ENCODE peak calls at places on chromosome 13, in four cellular contexts. U is tibial artery, D is fibroblast of pulmonary artery, H is astrocyte of the spinal cord. Q is an unnamed sample.

GRCh38 chr13:36904219-36904618 is 15.8 kb downstream of the SMAD9 start:
- DNase-seq in U (no peak), D (no peak), H (no peak), Q (no peak)

GRCh38 chr13:25253702-25254101 is 33.6 kb downstream of the MTMR6 start:
- DNase-seq in U (no peak), D (no peak), H (no peak), Q (peak)

GRCh38 chr13:30997697-30998547 is 65.5 kb downstream of the TEX26 start:
- DNase-seq in U (no peak), D (no peak), H (no peak), Q (no peak)

GRCh38 chr13:108962652-108963051 is 333.2 kb downstream of the MYO16 start:
- DNase-seq in U (no peak), D (peak), H (no peak), Q (no peak)

GRCh38 chr13:79404985-79405384 is 1.1 kb downstream of the RBM26 start:
- DNase-seq in U (no peak), D (no peak), H (no peak), Q (peak)

GRCh38 chr13:40064154-40064713 is 408.8 kb downstream of the COG6 start:
- DNase-seq in U (no peak), D (no peak), H (no peak), Q (no peak)

GRCh38 chr13:37747071-37747612 is 122.4 kb downstream of the TRPC4 start:
- DNase-seq in U (no peak), D (peak), H (peak), Q (peak)

GRCh38 chr13:74560325-74560724 is 426.1 kb upstream of the KLF12 start:
- DNase-seq in U (no peak), D (no peak), H (no peak), Q (no peak)

GRCh38 chr13:33147832-33148231 is 131.6 kb downstream of the KL start:
- DNase-seq in U (no peak), D (no peak), H (no peak), Q (no peak)

GRCh38 chr13:31349156-31349555 is 149.4 kb downstream of the B3GLCT start:
- DNase-seq in U (no peak), D (no peak), H (no peak), Q (no peak)

GRCh38 chr13:79440958-79441553 is 35.0 kb upstream of the RBM26 start:
- DNase-seq in U (no peak), D (no peak), H (no peak), Q (no peak)

GRCh38 chr13:95614641-95615245 is 29.8 kb downstream of the DZIP1 start:
- DNase-seq in U (no peak), D (no peak), H (no peak), Q (no peak)

GRCh38 chr13:26977541-26977940 is 194.1 kb downstream of the USP12 start:
- DNase-seq in U (no peak), D (peak), H (no peak), Q (no peak)

GRCh38 chr13:104571161-104571889 is 1505.1 kb upstream of the SLC10A2 start:
- DNase-seq in U (peak), D (peak), H (peak), Q (peak)

GRCh38 chr13:44765076-44765475 is 188.9 kb upstream of the TSC22D1 start:
- DNase-seq in U (no peak), D (no peak), H (no peak), Q (no peak)

GRCh38 chr13:68810660-68811059 is 1297.0 kb upstream of the ATXN8OS start:
- DNase-seq in U (no peak), D (no peak), H (no peak), Q (no peak)

GRCh38 chr13:89856512-89856911 is 1491.0 kb upstream of the MIR17HG start:
- DNase-seq in U (no peak), D (no peak), H (no peak), Q (no peak)

GRCh38 chr13:106535552-106536243 is at the start of gene EFNB2:
- DNase-seq in U (peak), D (peak), H (peak), Q (peak)

GRCh38 chr13:64912141-64912540 is 2318.0 kb downstream of the PCDH9 start:
- DNase-seq in U (no peak), D (peak), H (peak), Q (peak)

GRCh38 chr13:44365008-44365407 is 8.6 kb upstream of the SERP2 start:
- DNase-seq in U (no peak), D (no peak), H (peak), Q (peak)

GRCh38 chr13:59666504-59666903 is 497.2 kb downstream of the DIAPH3 start:
- DNase-seq in U (no peak), D (peak), H (peak), Q (peak)

GRCh38 chr13:19155321-19155861 is 26.2 kb downstream of the TUBA3C start:
- DNase-seq in U (no peak), D (no peak), H (no peak), Q (no peak)

GRCh38 chr13:26996965-26997752 is 174.5 kb downstream of the USP12 start:
- DNase-seq in U (no peak), D (no peak), H (no peak), Q (no peak)

GRCh38 chr13:23599083-23599925 is 29.1 kb downstream of the TNFRSF19 start:
- DNase-seq in U (no peak), D (no peak), H (no peak), Q (no peak)
- TF ChIP-seq CTCF in U (no peak), D (no peak), H (peak), Q (no peak)

GRCh38 chr13:45879666-45880065 is 28.1 kb upstream of the SIAH3 start:
- DNase-seq in U (no peak), D (no peak), H (peak), Q (peak)
- TF ChIP-seq CTCF in U (no peak), D (peak), H (peak), Q (peak)

GRCh38 chr13:28204690-28205443 is 66.5 kb downstream of the PAN3 start:
- DNase-seq in U (no peak), D (no peak), H (no peak), Q (no peak)

GRCh38 chr13:28204043-28204442 is 65.7 kb downstream of the PAN3 start:
- DNase-seq in U (no peak), D (no peak), H (no peak), Q (no peak)

GRCh38 chr13:28199089-28199488 is 60.7 kb downstream of the PAN3 start:
- DNase-seq in U (no peak), D (no peak), H (no peak), Q (no peak)
- TF ChIP-seq CTCF in U (no peak), D (no peak), H (no peak), Q (no peak)

GRCh38 chr13:29830000-29830399 is 20.4 kb downstream of the UBL3 start:
- DNase-seq in U (no peak), D (no peak), H (no peak), Q (no peak)
- TF ChIP-seq CTCF in U (no peak), D (no peak), H (no peak), Q (no peak)

GRCh38 chr13:113888701-113889330 is 24.9 kb upstream of the GAS6 start:
- DNase-seq in U (no peak), D (no peak), H (no peak), Q (no peak)

GRCh38 chr13:113887700-113888201 is 23.9 kb upstream of the GAS6 start:
- DNase-seq in U (peak), D (no peak), H (peak), Q (no peak)

GRCh38 chr13:113886561-113887112 is 22.8 kb upstream of the GAS6 start:
- DNase-seq in U (no peak), D (no peak), H (no peak), Q (no peak)

GRCh38 chr13:113890758-113891480 is 27.0 kb upstream of the GAS6 start:
- DNase-seq in U (no peak), D (no peak), H (no peak), Q (no peak)

DNA sequence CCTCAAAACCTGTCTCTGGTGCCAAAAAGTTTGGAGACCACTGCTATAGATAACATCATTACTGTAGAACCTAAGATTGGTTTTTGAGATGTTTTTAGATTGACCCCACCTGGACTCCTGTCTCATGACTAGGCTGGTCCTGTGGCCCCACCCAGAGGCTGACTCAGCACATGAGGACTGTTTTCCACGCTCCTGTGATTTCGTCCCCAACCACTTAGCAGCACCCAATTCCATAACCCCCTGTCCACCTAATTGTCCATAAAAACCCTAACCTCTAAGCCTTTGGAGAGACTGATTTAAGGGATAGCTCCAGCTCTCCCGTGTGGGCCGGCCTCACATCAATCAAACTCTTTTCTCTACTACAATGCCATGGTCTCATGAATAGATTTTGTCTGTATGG is 25.6 kb upstream of the GAS6 start:
- DNase-seq in U (no peak), D (no peak), H (no peak), Q (no peak)
- TF ChIP-seq CTCF in U (no peak), D (no peak), H (no peak), Q (no peak)

DNA sequence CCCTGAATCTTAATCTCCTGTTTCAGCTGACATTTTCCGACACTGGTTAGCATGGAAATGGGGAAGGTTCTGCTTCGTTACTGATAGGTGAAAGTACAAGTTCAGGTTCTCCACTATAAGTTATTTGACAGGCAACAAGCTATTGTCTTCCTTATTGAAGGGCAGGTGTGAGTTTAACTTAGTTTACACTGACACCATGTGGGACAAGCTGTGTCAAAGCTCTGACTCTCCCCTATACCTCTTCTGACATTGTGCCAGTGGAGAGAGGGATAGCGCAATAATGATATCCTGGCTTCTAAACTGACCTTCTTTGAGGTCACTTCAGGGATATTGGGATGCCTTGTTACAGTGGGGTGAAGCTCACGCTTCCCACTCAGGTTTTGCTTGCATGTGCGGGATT is 587.0 kb upstream of the SLITRK5 start:
- DNase-seq in U (no peak), D (no peak), H (no peak), Q (no peak)
- TF ChIP-seq CTCF in U (no peak), D (no peak), H (no peak), Q (no peak)

Q was measured in fibroblast of mammary gland.